ENCODE peak calls at places on chromosomes 3 and 15, in ten cellular contexts. One of them, this sample, is unnamed. For H3K36me3, the result is how much of the 10 kb centered on the place peaks cover.

GRCh38 chr15:38050529-38050928 is 116.1 kb downstream of the TMCO5A start:
- DNase-seq in stomach: no peak
- DNase-seq in HepG2: no peak
- DNase-seq in suprapubic skin: no peak
- DNase-seq in tibial nerve: no peak
- DNase-seq in esophagus muscularis mucosa: no peak
- DNase-seq in upper lobe of left lung: no peak
- DNase-seq in sigmoid colon: no peak
- DNase-seq in transverse colon: no peak
- DNase-seq in H1: no peak
- DNase-seq in this sample: no peak

GRCh38 chr15:51726302-51727073 is 11.0 kb downstream of the LYSMD2 start:
- DNase-seq in sigmoid colon: peak
- DNase-seq in upper lobe of left lung: no peak
- DNase-seq in stomach: no peak
- DNase-seq in HepG2: peak
- DNase-seq in tibial nerve: no peak
- DNase-seq in suprapubic skin: no peak
- DNase-seq in esophagus muscularis mucosa: no peak
- DNase-seq in transverse colon: peak
- DNase-seq in H1: peak
- DNase-seq in this sample: peak

GRCh38 chr15:93035953-93036810 is 52.8 kb downstream of the RGMA start:
- DNase-seq in HepG2: peak
- DNase-seq in stomach: peak
- DNase-seq in suprapubic skin: peak
- DNase-seq in esophagus muscularis mucosa: no peak
- DNase-seq in upper lobe of left lung: peak
- DNase-seq in H1: peak
- DNase-seq in transverse colon: no peak
- DNase-seq in sigmoid colon: peak
- DNase-seq in tibial nerve: peak
- DNase-seq in this sample: peak

GRCh38 chr15:78077053-78077859 is at the start of gene TBC1D2B:
- DNase-seq in suprapubic skin: no peak
- DNase-seq in H1: peak
- DNase-seq in esophagus muscularis mucosa: no peak
- DNase-seq in transverse colon: peak
- DNase-seq in upper lobe of left lung: peak
- DNase-seq in sigmoid colon: peak
- DNase-seq in HepG2: no peak
- DNase-seq in tibial nerve: no peak
- DNase-seq in stomach: peak
- DNase-seq in this sample: peak

GRCh38 chr3:127140501-127141460 is 52.1 kb upstream of the PRR23E start:
- DNase-seq in HepG2: no peak
- DNase-seq in transverse colon: no peak
- DNase-seq in sigmoid colon: peak
- DNase-seq in tibial nerve: no peak
- DNase-seq in esophagus muscularis mucosa: no peak
- DNase-seq in H1: no peak
- DNase-seq in suprapubic skin: no peak
- DNase-seq in stomach: no peak
- DNase-seq in upper lobe of left lung: no peak
- DNase-seq in this sample: no peak

GRCh38 chr3:184540777-184541681 is 20.6 kb upstream of the EPHB3 start:
- DNase-seq in transverse colon: peak
- DNase-seq in HepG2: peak
- DNase-seq in upper lobe of left lung: no peak
- DNase-seq in tibial nerve: peak
- DNase-seq in sigmoid colon: peak
- DNase-seq in esophagus muscularis mucosa: peak
- DNase-seq in suprapubic skin: peak
- DNase-seq in stomach: peak
- DNase-seq in H1: peak
- DNase-seq in this sample: peak

GRCh38 chr3:168162172-168162571 is 66.4 kb upstream of the GOLIM4 start:
- DNase-seq in stomach: no peak
- DNase-seq in tibial nerve: no peak
- DNase-seq in suprapubic skin: no peak
- DNase-seq in sigmoid colon: no peak
- DNase-seq in esophagus muscularis mucosa: no peak
- DNase-seq in HepG2: no peak
- DNase-seq in transverse colon: no peak
- DNase-seq in H1: no peak
- DNase-seq in upper lobe of left lung: no peak
- DNase-seq in this sample: no peak

GRCh38 chr3:103052236-103052830 is 617.5 kb downstream of the ZPLD1 start:
- DNase-seq in transverse colon: peak
- DNase-seq in HepG2: no peak
- DNase-seq in upper lobe of left lung: no peak
- DNase-seq in H1: no peak
- DNase-seq in suprapubic skin: no peak
- DNase-seq in sigmoid colon: peak
- DNase-seq in esophagus muscularis mucosa: no peak
- DNase-seq in stomach: no peak
- DNase-seq in tibial nerve: peak
- DNase-seq in this sample: no peak

DNA sequence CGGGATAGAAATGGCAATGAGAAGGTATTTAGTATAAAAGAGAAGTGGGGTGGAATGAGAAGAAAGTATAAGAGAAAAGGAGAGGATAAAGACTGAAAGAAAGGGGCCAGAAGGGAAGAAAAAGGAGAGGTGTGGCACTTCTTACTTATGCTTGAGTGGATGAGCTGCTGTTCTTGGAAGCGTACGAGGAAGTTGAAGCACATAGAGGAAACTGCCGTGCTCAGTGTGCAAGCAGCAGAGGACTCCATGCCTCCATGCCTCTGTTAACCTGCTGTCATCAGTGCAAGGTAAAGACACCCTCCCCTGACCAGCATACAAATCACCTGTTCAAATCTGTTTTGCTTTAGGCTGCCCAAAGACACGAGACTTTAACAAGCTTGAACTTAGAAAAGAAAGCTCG is 6.5 kb downstream of the WDR5B start:
- DNase-seq in HepG2: no peak
- DNase-seq in upper lobe of left lung: no peak
- DNase-seq in tibial nerve: no peak
- DNase-seq in stomach: no peak
- DNase-seq in esophagus muscularis mucosa: no peak
- DNase-seq in H1: no peak
- DNase-seq in transverse colon: no peak
- DNase-seq in sigmoid colon: no peak
- DNase-seq in suprapubic skin: no peak
- DNase-seq in this sample: no peak
- H3K36me3 ChIP-seq in HepG2: under half
- H3K36me3 ChIP-seq in upper lobe of left lung: under half
- H3K36me3 ChIP-seq in tibial nerve: half or more
- H3K36me3 ChIP-seq in stomach: half or more
- H3K36me3 ChIP-seq in esophagus muscularis mucosa: half or more
- H3K36me3 ChIP-seq in H1: under half
- H3K36me3 ChIP-seq in transverse colon: under half
- H3K36me3 ChIP-seq in sigmoid colon: under half
- H3K36me3 ChIP-seq in suprapubic skin: half or more
- H3K36me3 ChIP-seq in this sample: under half

DNA sequence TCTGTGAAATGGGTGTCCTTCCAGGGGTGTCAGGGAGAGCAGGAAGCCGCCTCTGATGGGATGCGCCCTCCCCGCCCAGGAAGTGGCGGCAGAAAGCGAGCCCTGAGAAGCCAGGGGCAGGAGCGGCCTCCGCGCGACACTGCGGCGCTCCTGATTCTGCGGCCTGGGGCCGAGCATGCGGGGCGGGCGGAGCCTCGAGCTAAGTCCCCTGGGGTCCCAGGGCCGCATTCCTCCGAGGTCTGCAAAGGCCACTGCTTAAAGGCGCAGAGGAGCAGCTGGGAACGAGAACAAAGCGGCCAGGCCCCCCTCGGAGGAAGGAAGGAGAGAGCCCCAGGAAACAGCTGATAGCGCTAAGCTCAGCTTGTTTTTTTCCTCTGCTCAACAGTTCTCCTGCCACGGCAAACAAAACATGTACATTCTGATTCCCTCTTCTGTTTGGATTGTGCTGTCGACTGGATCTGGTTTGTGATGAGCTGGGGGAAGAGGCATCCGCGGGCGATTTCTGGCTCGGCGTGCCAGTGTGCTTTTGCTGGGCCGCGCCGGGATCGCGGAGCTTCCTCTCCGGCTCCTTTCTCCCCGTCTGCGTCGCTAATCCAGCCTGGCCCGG is 34.1 kb downstream of the GRK7 start:
- DNase-seq in upper lobe of left lung: peak
- DNase-seq in suprapubic skin: peak
- DNase-seq in sigmoid colon: peak
- DNase-seq in stomach: peak
- DNase-seq in esophagus muscularis mucosa: no peak
- DNase-seq in tibial nerve: peak
- DNase-seq in HepG2: no peak
- DNase-seq in H1: peak
- DNase-seq in transverse colon: peak
- DNase-seq in this sample: peak
- TF ChIP-seq POLR2A in upper lobe of left lung: no peak
- TF ChIP-seq POLR2A in suprapubic skin: no peak
- TF ChIP-seq POLR2A in sigmoid colon: no peak
- TF ChIP-seq POLR2A in stomach: no peak
- TF ChIP-seq POLR2A in esophagus muscularis mucosa: no peak
- TF ChIP-seq POLR2A in tibial nerve: peak
- TF ChIP-seq POLR2A in HepG2: no peak
- TF ChIP-seq POLR2A in H1: peak
- TF ChIP-seq POLR2A in transverse colon: no peak
- TF ChIP-seq POLR2A in this sample: no peak

GRCh38 chr15:75647370-75648155 is at the start of gene SNX33:
- DNase-seq in tibial nerve: peak
- DNase-seq in suprapubic skin: peak
- DNase-seq in H1: peak
- DNase-seq in stomach: peak
- DNase-seq in transverse colon: peak
- DNase-seq in sigmoid colon: peak
- DNase-seq in esophagus muscularis mucosa: no peak
- DNase-seq in upper lobe of left lung: peak
- DNase-seq in HepG2: peak
- DNase-seq in this sample: peak
- TF ChIP-seq EP300 in tibial nerve: no peak
- TF ChIP-seq EP300 in suprapubic skin: no peak
- TF ChIP-seq EP300 in H1: no peak
- TF ChIP-seq EP300 in stomach: peak
- TF ChIP-seq EP300 in transverse colon: no peak
- TF ChIP-seq EP300 in sigmoid colon: no peak
- TF ChIP-seq EP300 in esophagus muscularis mucosa: no peak
- TF ChIP-seq EP300 in upper lobe of left lung: no peak
- TF ChIP-seq EP300 in HepG2: no peak
- TF ChIP-seq EP300 in this sample: no peak

DNA sequence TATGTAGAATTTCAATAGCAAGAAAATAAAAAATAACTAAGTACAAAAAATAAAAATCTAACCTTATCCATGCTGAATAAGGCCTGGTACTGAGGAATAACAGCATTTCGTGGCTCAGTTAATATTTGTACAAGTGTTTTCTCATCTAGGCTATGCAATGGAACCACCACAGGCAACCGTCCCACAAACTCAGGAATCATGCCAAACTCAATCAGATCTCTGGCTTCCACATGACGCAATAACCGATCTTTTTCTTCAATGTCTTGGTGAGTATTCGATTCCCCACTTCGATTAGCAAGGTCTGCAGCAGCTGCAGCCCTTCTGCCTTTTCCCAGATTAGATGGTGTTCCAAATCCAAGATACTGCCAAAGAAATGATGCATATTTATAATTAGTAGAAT is 21.1 kb upstream of the PDCD7 start:
- DNase-seq in sigmoid colon: no peak
- DNase-seq in H1: no peak
- DNase-seq in esophagus muscularis mucosa: no peak
- DNase-seq in suprapubic skin: no peak
- DNase-seq in upper lobe of left lung: no peak
- DNase-seq in tibial nerve: no peak
- DNase-seq in transverse colon: no peak
- DNase-seq in stomach: no peak
- DNase-seq in HepG2: no peak
- DNase-seq in this sample: no peak
- H3K36me3 ChIP-seq in sigmoid colon: half or more
- H3K36me3 ChIP-seq in H1: under half
- H3K36me3 ChIP-seq in esophagus muscularis mucosa: half or more
- H3K36me3 ChIP-seq in suprapubic skin: half or more
- H3K36me3 ChIP-seq in upper lobe of left lung: half or more
- H3K36me3 ChIP-seq in tibial nerve: half or more
- H3K36me3 ChIP-seq in transverse colon: under half
- H3K36me3 ChIP-seq in stomach: half or more
- H3K36me3 ChIP-seq in HepG2: under half
- H3K36me3 ChIP-seq in this sample: under half

GRCh38 chr15:45606841-45607240 is 19.7 kb downstream of the BLOC1S6 start:
- DNase-seq in esophagus muscularis mucosa: no peak
- DNase-seq in suprapubic skin: no peak
- DNase-seq in upper lobe of left lung: no peak
- DNase-seq in sigmoid colon: no peak
- DNase-seq in transverse colon: no peak
- DNase-seq in H1: no peak
- DNase-seq in HepG2: no peak
- DNase-seq in tibial nerve: no peak
- DNase-seq in stomach: no peak
- DNase-seq in this sample: no peak
- TF ChIP-seq POLR2A in esophagus muscularis mucosa: no peak
- TF ChIP-seq POLR2A in suprapubic skin: no peak
- TF ChIP-seq POLR2A in upper lobe of left lung: no peak
- TF ChIP-seq POLR2A in sigmoid colon: no peak
- TF ChIP-seq POLR2A in transverse colon: no peak
- TF ChIP-seq POLR2A in H1: no peak
- TF ChIP-seq POLR2A in HepG2: no peak
- TF ChIP-seq POLR2A in tibial nerve: no peak
- TF ChIP-seq POLR2A in stomach: no peak
- TF ChIP-seq POLR2A in this sample: no peak

DNA sequence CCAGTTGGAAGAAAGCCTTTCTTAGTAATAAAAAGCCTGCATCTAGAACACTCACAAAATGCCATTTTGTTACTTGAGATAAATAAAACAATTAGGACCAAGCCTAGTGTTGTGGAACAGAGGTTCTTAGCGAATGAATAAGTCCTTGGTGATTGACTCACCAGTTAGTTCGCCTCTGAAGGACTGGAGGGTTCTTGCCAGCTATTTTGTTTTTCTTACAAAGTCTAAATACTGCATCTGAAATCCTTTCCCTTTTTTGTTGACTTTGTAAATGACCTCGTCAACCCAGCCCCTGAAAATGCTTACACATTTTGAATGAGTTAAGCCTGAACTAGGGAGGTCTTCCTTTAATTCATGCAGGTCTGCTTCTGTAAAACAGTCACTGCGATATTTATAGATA is 45.1 kb upstream of the SACM1L start:
- DNase-seq in sigmoid colon: no peak
- DNase-seq in esophagus muscularis mucosa: no peak
- DNase-seq in tibial nerve: no peak
- DNase-seq in HepG2: peak
- DNase-seq in stomach: no peak
- DNase-seq in upper lobe of left lung: no peak
- DNase-seq in H1: no peak
- DNase-seq in suprapubic skin: no peak
- DNase-seq in transverse colon: no peak
- DNase-seq in this sample: no peak
- TF ChIP-seq EP300 in sigmoid colon: no peak
- TF ChIP-seq EP300 in esophagus muscularis mucosa: no peak
- TF ChIP-seq EP300 in tibial nerve: no peak
- TF ChIP-seq EP300 in HepG2: no peak
- TF ChIP-seq EP300 in stomach: no peak
- TF ChIP-seq EP300 in upper lobe of left lung: no peak
- TF ChIP-seq EP300 in H1: no peak
- TF ChIP-seq EP300 in suprapubic skin: no peak
- TF ChIP-seq EP300 in transverse colon: no peak
- TF ChIP-seq EP300 in this sample: no peak